ENCODE peak calls at places on chromosomes 5 and 9, in ten cellular contexts. One of them, this sample, is unnamed.

GRCh38 chr5:12399868-12400267 is 495.6 kb upstream of the CTNND2 start:
- DNase-seq in HL-60: no peak
- DNase-seq in A549: no peak
- DNase-seq in colonic mucosa: no peak
- DNase-seq in lower lobe of right lung: no peak
- DNase-seq in upper lobe of right lung: no peak
- DNase-seq in brain microvascular endothelial cell: no peak
- DNase-seq in suprapubic skin: no peak
- DNase-seq in sigmoid colon: no peak
- DNase-seq in ovary: no peak
- DNase-seq in this sample: no peak

GRCh38 chr5:108702546-108702945 is 45.2 kb upstream of the FER start:
- DNase-seq in HL-60: no peak
- DNase-seq in A549: no peak
- DNase-seq in colonic mucosa: no peak
- DNase-seq in lower lobe of right lung: no peak
- DNase-seq in upper lobe of right lung: no peak
- DNase-seq in brain microvascular endothelial cell: no peak
- DNase-seq in suprapubic skin: no peak
- DNase-seq in sigmoid colon: no peak
- DNase-seq in ovary: no peak
- DNase-seq in this sample: no peak

GRCh38 chr9:93262537-93263310 is 78.8 kb downstream of the WNK2 start:
- DNase-seq in HL-60: no peak
- DNase-seq in A549: no peak
- DNase-seq in colonic mucosa: peak
- DNase-seq in lower lobe of right lung: peak
- DNase-seq in upper lobe of right lung: no peak
- DNase-seq in brain microvascular endothelial cell: no peak
- DNase-seq in suprapubic skin: no peak
- DNase-seq in sigmoid colon: peak
- DNase-seq in ovary: no peak
- DNase-seq in this sample: no peak

GRCh38 chr9:133135193-133135745 is 14.2 kb upstream of the RALGDS start:
- DNase-seq in HL-60: peak
- DNase-seq in A549: peak
- DNase-seq in colonic mucosa: peak
- DNase-seq in lower lobe of right lung: peak
- DNase-seq in upper lobe of right lung: peak
- DNase-seq in brain microvascular endothelial cell: peak
- DNase-seq in suprapubic skin: peak
- DNase-seq in sigmoid colon: peak
- DNase-seq in ovary: peak
- DNase-seq in this sample: peak

GRCh38 chr5:33772276-33772990 is 119.4 kb downstream of the ADAMTS12 start:
- DNase-seq in HL-60: no peak
- DNase-seq in A549: no peak
- DNase-seq in colonic mucosa: no peak
- DNase-seq in lower lobe of right lung: no peak
- DNase-seq in upper lobe of right lung: no peak
- DNase-seq in brain microvascular endothelial cell: no peak
- DNase-seq in suprapubic skin: no peak
- DNase-seq in sigmoid colon: no peak
- DNase-seq in ovary: no peak
- DNase-seq in this sample: peak

GRCh38 chr5:170523129-170523497 is 19.3 kb downstream of the KCNIP1 start:
- DNase-seq in HL-60: no peak
- DNase-seq in A549: no peak
- DNase-seq in colonic mucosa: no peak
- DNase-seq in lower lobe of right lung: no peak
- DNase-seq in upper lobe of right lung: no peak
- DNase-seq in brain microvascular endothelial cell: no peak
- DNase-seq in suprapubic skin: no peak
- DNase-seq in sigmoid colon: no peak
- DNase-seq in ovary: no peak
- DNase-seq in this sample: peak

GRCh38 chr9:8855046-8855445 is 1055.5 kb upstream of the DMAC1 start:
- DNase-seq in HL-60: no peak
- DNase-seq in A549: peak
- DNase-seq in colonic mucosa: no peak
- DNase-seq in lower lobe of right lung: no peak
- DNase-seq in upper lobe of right lung: no peak
- DNase-seq in brain microvascular endothelial cell: no peak
- DNase-seq in suprapubic skin: no peak
- DNase-seq in sigmoid colon: no peak
- DNase-seq in ovary: no peak
- DNase-seq in this sample: peak

GRCh38 chr5:11143456-11144267 is 382.6 kb upstream of the DAP start:
- DNase-seq in HL-60: no peak
- DNase-seq in A549: no peak
- DNase-seq in colonic mucosa: no peak
- DNase-seq in lower lobe of right lung: no peak
- DNase-seq in upper lobe of right lung: no peak
- DNase-seq in brain microvascular endothelial cell: no peak
- DNase-seq in suprapubic skin: no peak
- DNase-seq in sigmoid colon: no peak
- DNase-seq in ovary: no peak
- DNase-seq in this sample: no peak

GRCh38 chr5:4387295-4387694 is 752.8 kb upstream of the ADAMTS16 start:
- DNase-seq in HL-60: no peak
- DNase-seq in A549: no peak
- DNase-seq in colonic mucosa: no peak
- DNase-seq in lower lobe of right lung: no peak
- DNase-seq in upper lobe of right lung: no peak
- DNase-seq in brain microvascular endothelial cell: no peak
- DNase-seq in suprapubic skin: peak
- DNase-seq in sigmoid colon: no peak
- DNase-seq in ovary: no peak
- DNase-seq in this sample: peak

GRCh38 chr5:52725065-52725746 is 62.5 kb upstream of the ITGA1 start:
- DNase-seq in HL-60: peak
- DNase-seq in A549: no peak
- DNase-seq in colonic mucosa: peak
- DNase-seq in lower lobe of right lung: no peak
- DNase-seq in upper lobe of right lung: no peak
- DNase-seq in brain microvascular endothelial cell: peak
- DNase-seq in suprapubic skin: no peak
- DNase-seq in sigmoid colon: no peak
- DNase-seq in ovary: no peak
- DNase-seq in this sample: no peak
- TF ChIP-seq CTCF in HL-60: no peak
- TF ChIP-seq CTCF in A549: no peak
- TF ChIP-seq CTCF in colonic mucosa: no peak
- TF ChIP-seq CTCF in lower lobe of right lung: no peak
- TF ChIP-seq CTCF in upper lobe of right lung: no peak
- TF ChIP-seq CTCF in brain microvascular endothelial cell: no peak
- TF ChIP-seq CTCF in suprapubic skin: no peak
- TF ChIP-seq CTCF in sigmoid colon: no peak
- TF ChIP-seq CTCF in ovary: no peak
- TF ChIP-seq CTCF in this sample: no peak

GRCh38 chr5:81393430-81393782 is 528 bp downstream of the ACOT12 start:
- DNase-seq in HL-60: no peak
- DNase-seq in A549: no peak
- DNase-seq in colonic mucosa: no peak
- DNase-seq in lower lobe of right lung: no peak
- DNase-seq in upper lobe of right lung: no peak
- DNase-seq in brain microvascular endothelial cell: no peak
- DNase-seq in suprapubic skin: no peak
- DNase-seq in sigmoid colon: no peak
- DNase-seq in ovary: no peak
- DNase-seq in this sample: no peak
- H3K4me3 ChIP-seq in HL-60: no peak
- H3K4me3 ChIP-seq in A549: peak
- H3K4me3 ChIP-seq in colonic mucosa: peak
- H3K4me3 ChIP-seq in lower lobe of right lung: peak
- H3K4me3 ChIP-seq in upper lobe of right lung: peak
- H3K4me3 ChIP-seq in brain microvascular endothelial cell: peak
- H3K4me3 ChIP-seq in suprapubic skin: peak
- H3K4me3 ChIP-seq in sigmoid colon: peak
- H3K4me3 ChIP-seq in ovary: peak
- H3K4me3 ChIP-seq in this sample: peak

DNA sequence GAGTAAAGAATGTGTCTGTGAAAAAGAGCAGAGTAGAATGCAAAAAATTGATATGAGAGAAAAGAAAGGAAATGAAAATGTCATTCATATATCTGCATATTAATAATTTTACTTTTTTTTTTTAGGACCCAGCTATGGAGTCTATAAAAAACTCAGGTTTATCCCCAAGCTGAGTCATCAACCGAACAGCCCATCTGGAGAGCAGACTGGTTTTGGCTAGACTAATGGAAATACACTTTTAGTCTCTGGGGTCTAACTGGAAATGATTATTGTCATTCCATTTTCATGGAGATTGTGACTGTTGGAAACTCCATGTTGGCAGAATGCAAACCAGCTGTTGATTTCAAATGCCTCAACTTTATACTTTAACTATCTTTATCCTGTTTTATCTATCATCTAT is 28.7 kb downstream of the ANXA1 start:
- DNase-seq in HL-60: no peak
- DNase-seq in A549: no peak
- DNase-seq in colonic mucosa: no peak
- DNase-seq in lower lobe of right lung: no peak
- DNase-seq in upper lobe of right lung: no peak
- DNase-seq in brain microvascular endothelial cell: no peak
- DNase-seq in suprapubic skin: no peak
- DNase-seq in sigmoid colon: no peak
- DNase-seq in ovary: no peak
- DNase-seq in this sample: no peak
- H3K27ac ChIP-seq in HL-60: no peak
- H3K27ac ChIP-seq in A549: peak
- H3K27ac ChIP-seq in colonic mucosa: no peak
- H3K27ac ChIP-seq in lower lobe of right lung: no peak
- H3K27ac ChIP-seq in upper lobe of right lung: no peak
- H3K27ac ChIP-seq in brain microvascular endothelial cell: no peak
- H3K27ac ChIP-seq in suprapubic skin: no peak
- H3K27ac ChIP-seq in sigmoid colon: no peak
- H3K27ac ChIP-seq in ovary: no peak
- H3K27ac ChIP-seq in this sample: no peak

GRCh38 chr5:39107350-39107749 is 33.2 kb upstream of the RICTOR start:
- DNase-seq in HL-60: no peak
- DNase-seq in A549: no peak
- DNase-seq in colonic mucosa: no peak
- DNase-seq in lower lobe of right lung: no peak
- DNase-seq in upper lobe of right lung: no peak
- DNase-seq in brain microvascular endothelial cell: no peak
- DNase-seq in suprapubic skin: no peak
- DNase-seq in sigmoid colon: no peak
- DNase-seq in ovary: no peak
- DNase-seq in this sample: no peak

GRCh38 chr5:39113354-39113953 is 39.3 kb upstream of the RICTOR start:
- DNase-seq in HL-60: no peak
- DNase-seq in A549: no peak
- DNase-seq in colonic mucosa: no peak
- DNase-seq in lower lobe of right lung: no peak
- DNase-seq in upper lobe of right lung: no peak
- DNase-seq in brain microvascular endothelial cell: no peak
- DNase-seq in suprapubic skin: no peak
- DNase-seq in sigmoid colon: no peak
- DNase-seq in ovary: no peak
- DNase-seq in this sample: no peak

GRCh38 chr5:39108987-39109386 is 34.8 kb upstream of the RICTOR start:
- DNase-seq in HL-60: no peak
- DNase-seq in A549: no peak
- DNase-seq in colonic mucosa: no peak
- DNase-seq in lower lobe of right lung: no peak
- DNase-seq in upper lobe of right lung: no peak
- DNase-seq in brain microvascular endothelial cell: no peak
- DNase-seq in suprapubic skin: no peak
- DNase-seq in sigmoid colon: no peak
- DNase-seq in ovary: no peak
- DNase-seq in this sample: no peak

GRCh38 chr5:39106332-39106731 is 32.1 kb upstream of the RICTOR start:
- DNase-seq in HL-60: no peak
- DNase-seq in A549: peak
- DNase-seq in colonic mucosa: no peak
- DNase-seq in lower lobe of right lung: no peak
- DNase-seq in upper lobe of right lung: no peak
- DNase-seq in brain microvascular endothelial cell: no peak
- DNase-seq in suprapubic skin: no peak
- DNase-seq in sigmoid colon: no peak
- DNase-seq in ovary: no peak
- DNase-seq in this sample: peak

DNA sequence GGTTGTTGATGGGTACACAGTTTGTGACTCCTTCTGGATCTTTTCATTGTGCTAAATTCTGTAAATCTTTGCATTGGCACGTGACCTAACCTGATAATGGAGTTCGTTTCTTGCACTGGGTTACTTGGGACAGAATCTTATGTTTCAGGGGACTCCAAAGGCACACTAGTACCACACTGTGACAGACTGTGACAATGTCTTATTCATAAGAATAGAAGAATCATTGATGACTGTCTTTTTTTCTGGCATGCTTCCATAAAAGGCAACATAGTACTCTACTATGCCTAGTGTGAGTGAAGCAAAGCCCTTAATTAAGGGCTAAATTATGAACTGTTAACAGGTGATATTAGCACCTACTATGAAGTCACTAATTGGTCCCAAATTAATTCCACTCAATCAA is 35.4 kb upstream of the RICTOR start:
- DNase-seq in HL-60: no peak
- DNase-seq in A549: no peak
- DNase-seq in colonic mucosa: no peak
- DNase-seq in lower lobe of right lung: no peak
- DNase-seq in upper lobe of right lung: no peak
- DNase-seq in brain microvascular endothelial cell: no peak
- DNase-seq in suprapubic skin: no peak
- DNase-seq in sigmoid colon: no peak
- DNase-seq in ovary: no peak
- DNase-seq in this sample: no peak
- TF ChIP-seq CTCF in HL-60: no peak
- TF ChIP-seq CTCF in A549: no peak
- TF ChIP-seq CTCF in colonic mucosa: no peak
- TF ChIP-seq CTCF in lower lobe of right lung: no peak
- TF ChIP-seq CTCF in upper lobe of right lung: no peak
- TF ChIP-seq CTCF in brain microvascular endothelial cell: no peak
- TF ChIP-seq CTCF in suprapubic skin: no peak
- TF ChIP-seq CTCF in sigmoid colon: no peak
- TF ChIP-seq CTCF in ovary: no peak
- TF ChIP-seq CTCF in this sample: no peak

GRCh38 chr9:98117984-98118639 is 910 bp downstream of the TRIM14 start:
- DNase-seq in HL-60: peak
- DNase-seq in A549: peak
- DNase-seq in colonic mucosa: peak
- DNase-seq in lower lobe of right lung: no peak
- DNase-seq in upper lobe of right lung: no peak
- DNase-seq in brain microvascular endothelial cell: no peak
- DNase-seq in suprapubic skin: no peak
- DNase-seq in sigmoid colon: no peak
- DNase-seq in ovary: no peak
- DNase-seq in this sample: peak
- H3K4me3 ChIP-seq in HL-60: peak
- H3K4me3 ChIP-seq in A549: peak
- H3K4me3 ChIP-seq in colonic mucosa: peak
- H3K4me3 ChIP-seq in lower lobe of right lung: peak
- H3K4me3 ChIP-seq in upper lobe of right lung: peak
- H3K4me3 ChIP-seq in brain microvascular endothelial cell: peak
- H3K4me3 ChIP-seq in suprapubic skin: peak
- H3K4me3 ChIP-seq in sigmoid colon: peak
- H3K4me3 ChIP-seq in ovary: peak
- H3K4me3 ChIP-seq in this sample: no peak

GRCh38 chr5:77292026-77292757 is 81.7 kb downstream of the PDE8B start:
- DNase-seq in HL-60: no peak
- DNase-seq in A549: no peak
- DNase-seq in colonic mucosa: no peak
- DNase-seq in lower lobe of right lung: no peak
- DNase-seq in upper lobe of right lung: no peak
- DNase-seq in brain microvascular endothelial cell: peak
- DNase-seq in suprapubic skin: no peak
- DNase-seq in sigmoid colon: no peak
- DNase-seq in ovary: no peak
- DNase-seq in this sample: no peak
- H3K27ac ChIP-seq in HL-60: no peak
- H3K27ac ChIP-seq in A549: no peak
- H3K27ac ChIP-seq in colonic mucosa: no peak
- H3K27ac ChIP-seq in lower lobe of right lung: no peak
- H3K27ac ChIP-seq in upper lobe of right lung: no peak
- H3K27ac ChIP-seq in brain microvascular endothelial cell: peak
- H3K27ac ChIP-seq in suprapubic skin: no peak
- H3K27ac ChIP-seq in sigmoid colon: no peak
- H3K27ac ChIP-seq in ovary: no peak
- H3K27ac ChIP-seq in this sample: no peak